ENCODE peak calls at places on chromosomes 4 and X, in six cellular contexts. U, Q, T, A, B and Z are unnamed samples.

GRCh38 chr4:10117424-10118354 is 1.1 kb upstream of the WDR1 start:
- DNase-seq in U (no peak), Q (no peak), T (no peak), A (peak; percentile 58), B (no peak), Z (peak; percentile 73)

GRCh38 chr4:186666252-186666651 is 57.4 kb downstream of the FAT1 start:
- DNase-seq in U (no peak), Q (no peak), T (no peak), A (no peak), B (no peak), Z (no peak)

GRCh38 chr4:139840773-139841172 is 175.2 kb downstream of the MGST2 start:
- DNase-seq in U (no peak), Q (no peak), T (no peak), A (no peak), B (no peak), Z (no peak)

GRCh38 chr4:54548831-54549460 is 108.8 kb upstream of the KIT start:
- DNase-seq in U (no peak), Q (no peak), T (no peak), A (no peak), B (no peak), Z (no peak)

GRCh38 chrX:100615015-100615414 is 21.6 kb downstream of the TSPAN6 start:
- DNase-seq in U (no peak), Q (no peak), T (peak; percentile 7), A (peak; percentile 74), B (peak; percentile 50), Z (no peak)

GRCh38 chrX:55486736-55487135 is 2.9 kb downstream of the USP51 start:
- DNase-seq in U (no peak), Q (no peak), T (no peak), A (no peak), B (peak; percentile 41), Z (peak; percentile 34)

GRCh38 chrX:11241720-11242119 is 51.5 kb upstream of the AMELX start:
- DNase-seq in U (no peak), Q (no peak), T (no peak), A (no peak), B (no peak), Z (no peak)

GRCh38 chrX:41538707-41539106 is 91.6 kb downstream of the NYX start:
- DNase-seq in U (no peak), Q (no peak), T (no peak), A (no peak), B (no peak), Z (no peak)

GRCh38 chr4:91064157-91064853 is 937.1 kb downstream of the CCSER1 start:
- DNase-seq in U (no peak), Q (no peak), T (no peak), A (peak; percentile 61), B (peak; percentile 16), Z (no peak)

GRCh38 chr4:98624144-98624543 is 34.3 kb downstream of the TSPAN5 start:
- DNase-seq in U (no peak), Q (no peak), T (no peak), A (no peak), B (no peak), Z (no peak)

GRCh38 chr4:73609688-73610087 is 10.5 kb downstream of the RASSF6 start:
- DNase-seq in U (no peak), Q (no peak), T (no peak), A (peak; percentile 84), B (peak; percentile 44), Z (no peak)

GRCh38 chrX:38732866-38733265 is 68.4 kb upstream of the MID1IP1 start:
- DNase-seq in U (no peak), Q (no peak), T (no peak), A (no peak), B (peak; percentile 52), Z (no peak)

GRCh38 chrX:6002056-6002455 is 226.6 kb downstream of the NLGN4X start:
- DNase-seq in U (no peak), Q (no peak), T (no peak), A (no peak), B (no peak), Z (no peak)

GRCh38 chrX:7146703-7147430 is 645 bp upstream of the STS start:
- DNase-seq in U (peak; percentile 45), Q (no peak), T (peak; percentile 42), A (no peak), B (no peak), Z (peak; percentile 69)

GRCh38 chr4:183532823-183533222 is 28.0 kb downstream of the ING2 start:
- DNase-seq in U (no peak), Q (no peak), T (no peak), A (no peak), B (peak; percentile 6), Z (no peak)

GRCh38 chr4:7610062-7610670 is 175.4 kb upstream of the PSAPL1 start:
- DNase-seq in U (no peak), Q (no peak), T (no peak), A (no peak), B (no peak), Z (no peak)

GRCh38 chr4:88823058-88823919 is 125.7 kb upstream of the NAP1L5 start:
- DNase-seq in U (peak; percentile 89), Q (peak; percentile 89), T (peak; percentile 85), A (peak; percentile 92), B (peak; percentile 83), Z (peak; percentile 97)

GRCh38 chr4:121217385-121217784 is 53.3 kb upstream of the TNIP3 start:
- DNase-seq in U (no peak), Q (no peak), T (no peak), A (no peak), B (no peak), Z (no peak)

GRCh38 chr4:137122876-137123275 is 409.4 kb downstream of the PCDH18 start:
- DNase-seq in U (no peak), Q (no peak), T (no peak), A (no peak), B (no peak), Z (no peak)

GRCh38 chr4:137124278-137124932 is 407.9 kb downstream of the PCDH18 start:
- DNase-seq in U (no peak), Q (no peak), T (peak; percentile 2), A (peak; percentile 35), B (peak; percentile 53), Z (no peak)

GRCh38 chr4:137129471-137130244 is 402.6 kb downstream of the PCDH18 start:
- DNase-seq in U (no peak), Q (no peak), T (no peak), A (no peak), B (no peak), Z (no peak)

GRCh38 chr4:137125011-137125410 is 407.3 kb downstream of the PCDH18 start:
- DNase-seq in U (no peak), Q (no peak), T (no peak), A (no peak), B (peak; percentile 12), Z (no peak)
- H3K4me3 ChIP-seq in U (peak overlapping the region; percentile 25), Q (peak overlapping the region; percentile 24), T (no peak overlapping the region), A (no peak overlapping the region), B (peak overlapping the region; percentile 62), Z (peak overlapping the region; percentile 41)

GRCh38 chrX:47579537-47579936 is 2.7 kb upstream of the TIMP1 start:
- DNase-seq in U (no peak), Q (no peak), T (no peak), A (peak; percentile 56), B (no peak), Z (no peak)

GRCh38 chrX:47576021-47576898 is 6.0 kb upstream of the TIMP1 start:
- DNase-seq in U (no peak), Q (no peak), T (no peak), A (no peak), B (no peak), Z (no peak)

GRCh38 chrX:47577424-47577823 is 4.8 kb upstream of the TIMP1 start:
- DNase-seq in U (no peak), Q (no peak), T (no peak), A (no peak), B (no peak), Z (no peak)

GRCh38 chrX:47578692-47579091 is 3.5 kb upstream of the TIMP1 start:
- DNase-seq in U (no peak), Q (no peak), T (no peak), A (no peak), B (no peak), Z (no peak)

DNA sequence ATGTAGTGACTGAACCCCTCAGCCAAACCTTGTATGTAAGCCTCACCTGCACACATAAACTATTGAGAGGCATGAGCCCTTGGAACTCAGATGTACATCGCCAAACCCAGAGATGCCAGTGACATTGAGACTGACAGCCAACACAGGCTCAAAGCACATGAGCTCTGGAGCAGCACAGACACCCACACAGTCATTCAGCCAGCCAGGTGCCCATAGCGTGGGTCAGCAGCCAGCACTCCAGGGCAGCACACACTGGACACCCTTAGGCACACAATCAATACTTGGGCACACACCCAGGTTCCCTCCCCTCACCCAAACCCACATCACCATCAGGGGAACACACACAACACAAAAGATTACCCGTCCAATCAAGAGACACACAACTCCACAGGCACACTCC is 4.3 kb upstream of the TIMP1 start:
- DNase-seq in U (no peak), Q (no peak), T (no peak), A (no peak), B (no peak), Z (no peak)
- TF ChIP-seq CTCF in U (no peak), Q (no peak), T (no peak), A (no peak), B (no peak), Z (no peak)

DNA sequence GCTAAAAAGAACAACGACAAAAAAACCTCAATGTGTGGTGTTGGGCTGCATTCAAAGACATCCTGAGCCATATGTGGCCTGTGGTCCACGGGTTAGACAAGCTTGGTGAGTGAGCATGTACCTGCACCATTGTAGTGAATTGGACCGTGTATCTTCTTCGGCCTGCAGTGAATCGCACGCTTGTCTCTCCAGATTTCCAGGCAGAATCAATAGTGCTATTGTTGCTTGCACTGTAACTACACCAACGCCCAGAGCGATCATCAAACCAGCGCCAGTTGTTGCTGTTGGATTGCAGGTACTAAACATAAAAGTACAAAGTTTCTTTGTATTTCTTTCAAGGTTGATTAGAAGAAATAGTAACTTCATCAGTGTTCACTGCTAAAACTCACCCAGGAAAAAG is 101.6 kb downstream of the HUWE1 start:
- DNase-seq in U (no peak), Q (no peak), T (no peak), A (no peak), B (peak; percentile 25), Z (no peak)
- H3K9me3 ChIP-seq in U (no peaks in the 10 kb centered on the region), Q (no peaks in the 10 kb centered on the region), T (no peaks in the 10 kb centered on the region), A (no peaks in the 10 kb centered on the region), B (no peaks in the 10 kb centered on the region), Z (no peaks in the 10 kb centered on the region)

GRCh38 chr4:124697441-124697840 is 15.1 kb downstream of the ANKRD50 start:
- DNase-seq in U (no peak), Q (no peak), T (no peak), A (no peak), B (no peak), Z (no peak)

GRCh38 chr4:124694961-124695598 is 17.5 kb downstream of the ANKRD50 start:
- DNase-seq in U (no peak), Q (no peak), T (no peak), A (no peak), B (no peak), Z (no peak)

GRCh38 chr4:124696182-124696581 is 16.4 kb downstream of the ANKRD50 start:
- DNase-seq in U (no peak), Q (no peak), T (no peak), A (no peak), B (no peak), Z (no peak)

GRCh38 chr4:124691801-124692200 is 20.7 kb downstream of the ANKRD50 start:
- DNase-seq in U (no peak), Q (no peak), T (no peak), A (no peak), B (no peak), Z (no peak)

DNA sequence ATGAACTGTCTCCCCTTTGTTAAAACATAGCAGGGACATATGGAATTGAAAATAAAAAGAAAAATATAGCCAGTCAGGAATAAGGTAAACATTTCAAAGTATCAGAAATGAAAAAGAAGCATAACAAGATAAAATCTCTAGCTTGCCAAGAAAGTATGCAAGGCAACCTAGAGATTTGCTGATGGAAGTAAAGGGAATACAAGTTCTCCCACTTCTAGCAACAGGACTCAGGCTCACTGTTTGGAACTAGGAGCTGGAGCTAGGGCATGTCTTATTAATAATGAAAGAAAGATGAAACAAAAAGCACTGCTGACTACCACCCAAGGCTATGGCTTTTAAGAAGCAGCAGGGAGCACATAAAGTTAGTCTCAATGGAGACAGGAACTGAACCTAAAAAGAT is 18.2 kb downstream of the ANKRD50 start:
- DNase-seq in U (no peak), Q (no peak), T (no peak), A (no peak), B (no peak), Z (no peak)
- H3K4me3 ChIP-seq in U (no peak overlapping the region), Q (no peak overlapping the region), T (no peak overlapping the region), A (no peak overlapping the region), B (no peak overlapping the region), Z (no peak overlapping the region)